ENCODE peak calls at places on chromosome 6, in four cellular contexts. B is ELR, C is HuH-7, G is GM23248. Q is an unnamed sample.

GRCh38 chr6:102390541-102390940 is 997.0 kb downstream of the GRIK2 start:
- DNase-seq in G (no peak), C (no peak), B (no peak), Q (no peak)

GRCh38 chr6:36141091-36141490 is 10.8 kb downstream of the MAPK13 start:
- DNase-seq in B (no peak), C (no peak), G (no peak), Q (no peak)

GRCh38 chr6:167485186-167485978 is 160.5 kb downstream of the TTLL2 start:
- DNase-seq in B (no peak), C (peak; percentile 68), G (no peak), Q (no peak)

GRCh38 chr6:142302427-142303190 is 802 bp downstream of the ADGRG6 start:
- DNase-seq in B (peak; percentile 38), C (no peak), G (no peak), Q (peak; percentile 84)

GRCh38 chr6:16494781-16495180 is 256.4 kb downstream of the GMPR start:
- DNase-seq in B (peak; percentile 27), C (no peak), G (no peak), Q (peak; percentile 52)

GRCh38 chr6:38021029-38021428 is 201.5 kb downstream of the ZFAND3 start:
- DNase-seq in G (no peak), C (no peak), B (no peak), Q (no peak)

GRCh38 chr6:125094563-125094962 is 59.0 kb upstream of the TPD52L1 start:
- DNase-seq in C (no peak), B (peak; percentile 58), G (peak; percentile 53), Q (peak; percentile 63)

GRCh38 chr6:87817226-87817625 is 115.2 kb upstream of the AKIRIN2 start:
- DNase-seq in G (peak; percentile 31), B (no peak), C (no peak), Q (no peak)

GRCh38 chr6:34657307-34657978 is 39.1 kb downstream of the ILRUN start:
- DNase-seq in C (peak; percentile 58), B (peak; percentile 88), G (peak; percentile 90), Q (peak; percentile 78)

GRCh38 chr6:125273965-125274364 is 27.8 kb downstream of the HDDC2 start:
- DNase-seq in G (peak; percentile 29), C (no peak), B (peak; percentile 62), Q (peak; percentile 95)

GRCh38 chr6:152232494-152233151 is 404.5 kb downstream of the SYNE1 start:
- DNase-seq in G (peak; percentile 76), C (no peak), B (peak; percentile 22), Q (no peak)

GRCh38 chr6:170137176-170137891 is 153.5 kb downstream of the DLL1 start:
- DNase-seq in C (no peak), B (no peak), G (peak; percentile 67), Q (no peak)

GRCh38 chr6:111427341-111428116 is 55.5 kb downstream of the REV3L start:
- DNase-seq in G (peak; percentile 90), B (peak; percentile 95), C (peak; percentile 17), Q (peak; percentile 93)

GRCh38 chr6:136334853-136335252 is 45.2 kb upstream of the BCLAF1 start:
- DNase-seq in G (no peak), B (no peak), C (no peak), Q (no peak)

GRCh38 chr6:137705166-137706064 is 161.6 kb upstream of the TNFAIP3 start:
- DNase-seq in G (peak; percentile 76), C (peak; percentile 43), B (peak; percentile 67), Q (peak; percentile 40)

GRCh38 chr6:136149311-136149710 is 100.8 kb downstream of the MTFR2 start:
- DNase-seq in C (no peak), G (peak; percentile 2), B (no peak), Q (no peak)

GRCh38 chr6:106141441-106142237 is 55.5 kb downstream of the PRDM1 start:
- DNase-seq in C (no peak), G (no peak), B (no peak), Q (peak; percentile 60)

GRCh38 chr6:28383235-28384142 is 16.1 kb downstream of the ZSCAN12 start:
- DNase-seq in B (peak; percentile 43), C (peak; percentile 45), G (peak; percentile 83), Q (peak; percentile 69)

GRCh38 chr6:107535626-107536025 is 45.7 kb downstream of the SOBP start:
- DNase-seq in B (no peak), C (no peak), G (no peak), Q (no peak)

GRCh38 chr6:89118931-89119330 is 1.1 kb upstream of the SRSF12 start:
- DNase-seq in C (no peak), G (peak; percentile 12), B (no peak), Q (no peak)

GRCh38 chr6:81996414-81996813 is 243.9 kb upstream of the TENT5A start:
- DNase-seq in C (no peak), G (peak; percentile 89), B (peak; percentile 93), Q (peak; percentile 91)

GRCh38 chr6:30768634-30769087 is 24.3 kb upstream of the IER3 start:
- DNase-seq in G (peak; percentile 25), B (no peak), C (no peak), Q (no peak)

GRCh38 chr6:2999005-2999620 is 581 bp upstream of the NQO2 start:
- DNase-seq in B (peak; percentile 93), C (no peak), G (peak; percentile 96), Q (peak; percentile 81)

GRCh38 chr6:83199865-83200230 is 6.7 kb downstream of the RWDD2A start:
- DNase-seq in B (peak; percentile 94), C (no peak), G (peak; percentile 81), Q (peak; percentile 95)

GRCh38 chr6:46848684-46849360 is 55.6 kb downstream of the MEP1A start:
- DNase-seq in B (peak; percentile 88), C (peak; percentile 56), G (peak; percentile 84), Q (peak; percentile 49)

GRCh38 chr6:114310053-114310452 is 32.8 kb downstream of the HS3ST5 start:
- DNase-seq in C (no peak), G (no peak), B (no peak), Q (no peak)